ENCODE peak calls at places on chromosomes 1 and 21, in four cellular contexts. One of them, this sample, is unnamed.

GRCh38 chr1:209620484-209620879 is 31.7 kb downstream of the LAMB3 start:
- DNase-seq in IMR-90: peak
- DNase-seq in progenitor cell of endocrine pancreas: no peak
- DNase-seq in AG04450: no peak
- DNase-seq in this sample: no peak

GRCh38 chr21:45873866-45874265 is 107.7 kb upstream of the COL6A1 start:
- DNase-seq in AG04450: no peak
- DNase-seq in IMR-90: no peak
- DNase-seq in progenitor cell of endocrine pancreas: no peak
- DNase-seq in this sample: no peak

GRCh38 chr1:82225407-82226197 is 424.9 kb downstream of the ADGRL2 start:
- DNase-seq in IMR-90: no peak
- DNase-seq in AG04450: no peak
- DNase-seq in progenitor cell of endocrine pancreas: no peak
- DNase-seq in this sample: no peak

GRCh38 chr1:12173631-12174121 is 6.9 kb downstream of the TNFRSF1B start:
- DNase-seq in IMR-90: peak
- DNase-seq in progenitor cell of endocrine pancreas: no peak
- DNase-seq in AG04450: no peak
- DNase-seq in this sample: no peak

GRCh38 chr1:236760986-236761385 is 34.1 kb upstream of the MTR start:
- DNase-seq in IMR-90: no peak
- DNase-seq in AG04450: no peak
- DNase-seq in progenitor cell of endocrine pancreas: no peak
- DNase-seq in this sample: no peak

GRCh38 chr21:44283953-44284352 is 1.7 kb upstream of the AIRE start:
- DNase-seq in IMR-90: no peak
- DNase-seq in AG04450: no peak
- DNase-seq in progenitor cell of endocrine pancreas: no peak
- DNase-seq in this sample: no peak

GRCh38 chr1:35656148-35656862 is 15.0 kb upstream of the PSMB2 start:
- DNase-seq in progenitor cell of endocrine pancreas: no peak
- DNase-seq in IMR-90: peak
- DNase-seq in AG04450: no peak
- DNase-seq in this sample: no peak

GRCh38 chr1:8151647-8152046 is 125.5 kb upstream of the ERRFI1 start:
- DNase-seq in progenitor cell of endocrine pancreas: no peak
- DNase-seq in IMR-90: no peak
- DNase-seq in AG04450: no peak
- DNase-seq in this sample: no peak

GRCh38 chr1:164982545-164982944 is 374.0 kb downstream of the LMX1A start:
- DNase-seq in progenitor cell of endocrine pancreas: no peak
- DNase-seq in IMR-90: no peak
- DNase-seq in AG04450: no peak
- DNase-seq in this sample: no peak

GRCh38 chr1:109395602-109396512 is 1.9 kb downstream of the SORT1 start:
- DNase-seq in progenitor cell of endocrine pancreas: no peak
- DNase-seq in AG04450: peak
- DNase-seq in IMR-90: peak
- DNase-seq in this sample: no peak

GRCh38 chr1:174217787-174218574 is 58.7 kb downstream of the RABGAP1L start:
- DNase-seq in IMR-90: peak
- DNase-seq in progenitor cell of endocrine pancreas: no peak
- DNase-seq in AG04450: no peak
- DNase-seq in this sample: no peak

GRCh38 chr1:1431845-1432565 is 3.5 kb upstream of the VWA1 start:
- DNase-seq in progenitor cell of endocrine pancreas: no peak
- DNase-seq in IMR-90: no peak
- DNase-seq in AG04450: no peak
- DNase-seq in this sample: no peak

GRCh38 chr1:200258447-200259375 is 151.1 kb downstream of the ZNF281 start:
- DNase-seq in IMR-90: peak
- DNase-seq in AG04450: no peak
- DNase-seq in progenitor cell of endocrine pancreas: no peak
- DNase-seq in this sample: no peak
- TF ChIP-seq CTCF in IMR-90: peak
- TF ChIP-seq CTCF in AG04450: peak
- TF ChIP-seq CTCF in progenitor cell of endocrine pancreas: peak
- TF ChIP-seq CTCF in this sample: peak

DNA sequence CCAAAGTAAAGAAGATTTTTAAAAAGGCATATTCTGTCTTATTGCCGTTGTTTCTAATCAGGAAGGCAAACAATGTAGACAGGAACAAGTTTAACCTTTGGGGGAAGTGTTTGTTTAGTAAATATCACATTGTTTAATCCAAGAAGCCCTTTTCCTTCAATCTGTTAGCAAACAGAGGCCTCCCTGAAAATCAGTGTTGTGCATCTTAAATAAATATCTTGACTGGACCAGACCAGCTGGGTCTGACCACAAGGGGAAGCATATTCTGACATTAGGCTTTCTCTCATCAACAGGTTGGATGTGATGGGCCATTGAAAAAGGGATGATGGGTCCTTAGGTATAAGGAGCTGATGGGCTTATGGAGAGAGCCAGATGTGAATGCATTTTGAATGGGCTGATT is 81.8 kb upstream of the SGIP1 start:
- DNase-seq in progenitor cell of endocrine pancreas: no peak
- DNase-seq in IMR-90: no peak
- DNase-seq in AG04450: no peak
- DNase-seq in this sample: no peak
- TF ChIP-seq CTCF in progenitor cell of endocrine pancreas: peak
- TF ChIP-seq CTCF in IMR-90: no peak
- TF ChIP-seq CTCF in AG04450: peak
- TF ChIP-seq CTCF in this sample: no peak

GRCh38 chr1:25484096-25484495 is 53.4 kb downstream of the MACO1 start:
- DNase-seq in AG04450: no peak
- DNase-seq in progenitor cell of endocrine pancreas: no peak
- DNase-seq in IMR-90: no peak
- DNase-seq in this sample: no peak

GRCh38 chr1:25485536-25486235 is 55.0 kb downstream of the MACO1 start:
- DNase-seq in AG04450: no peak
- DNase-seq in progenitor cell of endocrine pancreas: no peak
- DNase-seq in IMR-90: no peak
- DNase-seq in this sample: no peak

GRCh38 chr1:25484533-25484932 is 53.8 kb downstream of the MACO1 start:
- DNase-seq in progenitor cell of endocrine pancreas: no peak
- DNase-seq in AG04450: no peak
- DNase-seq in IMR-90: no peak
- DNase-seq in this sample: no peak

GRCh38 chr1:25487628-25488027 is 55.8 kb upstream of the LDLRAP1 start:
- DNase-seq in progenitor cell of endocrine pancreas: no peak
- DNase-seq in AG04450: no peak
- DNase-seq in IMR-90: no peak
- DNase-seq in this sample: no peak

DNA sequence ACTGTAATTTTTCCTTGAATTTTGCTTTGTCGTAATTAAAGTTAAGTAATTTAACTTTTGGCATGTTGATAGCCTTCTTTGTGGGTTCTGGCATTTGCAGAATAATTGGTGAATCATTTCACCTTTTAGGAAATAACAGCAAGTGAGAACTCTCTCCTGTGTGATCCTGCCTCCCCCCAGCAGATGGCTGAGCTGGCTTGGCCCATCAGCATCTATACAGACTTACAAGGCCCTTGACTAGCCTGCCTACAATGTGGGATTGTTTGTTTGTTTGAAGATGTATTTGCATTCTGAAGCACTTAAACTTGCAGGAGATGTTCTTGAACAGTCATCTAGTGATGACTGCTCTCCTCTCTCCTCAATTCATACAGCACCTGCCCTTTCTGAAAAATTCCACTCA is 55.9 kb downstream of the MACO1 start:
- DNase-seq in AG04450: no peak
- DNase-seq in IMR-90: peak
- DNase-seq in progenitor cell of endocrine pancreas: no peak
- DNase-seq in this sample: no peak
- TF ChIP-seq CTCF in AG04450: peak
- TF ChIP-seq CTCF in IMR-90: peak
- TF ChIP-seq CTCF in progenitor cell of endocrine pancreas: peak
- TF ChIP-seq CTCF in this sample: no peak

DNA sequence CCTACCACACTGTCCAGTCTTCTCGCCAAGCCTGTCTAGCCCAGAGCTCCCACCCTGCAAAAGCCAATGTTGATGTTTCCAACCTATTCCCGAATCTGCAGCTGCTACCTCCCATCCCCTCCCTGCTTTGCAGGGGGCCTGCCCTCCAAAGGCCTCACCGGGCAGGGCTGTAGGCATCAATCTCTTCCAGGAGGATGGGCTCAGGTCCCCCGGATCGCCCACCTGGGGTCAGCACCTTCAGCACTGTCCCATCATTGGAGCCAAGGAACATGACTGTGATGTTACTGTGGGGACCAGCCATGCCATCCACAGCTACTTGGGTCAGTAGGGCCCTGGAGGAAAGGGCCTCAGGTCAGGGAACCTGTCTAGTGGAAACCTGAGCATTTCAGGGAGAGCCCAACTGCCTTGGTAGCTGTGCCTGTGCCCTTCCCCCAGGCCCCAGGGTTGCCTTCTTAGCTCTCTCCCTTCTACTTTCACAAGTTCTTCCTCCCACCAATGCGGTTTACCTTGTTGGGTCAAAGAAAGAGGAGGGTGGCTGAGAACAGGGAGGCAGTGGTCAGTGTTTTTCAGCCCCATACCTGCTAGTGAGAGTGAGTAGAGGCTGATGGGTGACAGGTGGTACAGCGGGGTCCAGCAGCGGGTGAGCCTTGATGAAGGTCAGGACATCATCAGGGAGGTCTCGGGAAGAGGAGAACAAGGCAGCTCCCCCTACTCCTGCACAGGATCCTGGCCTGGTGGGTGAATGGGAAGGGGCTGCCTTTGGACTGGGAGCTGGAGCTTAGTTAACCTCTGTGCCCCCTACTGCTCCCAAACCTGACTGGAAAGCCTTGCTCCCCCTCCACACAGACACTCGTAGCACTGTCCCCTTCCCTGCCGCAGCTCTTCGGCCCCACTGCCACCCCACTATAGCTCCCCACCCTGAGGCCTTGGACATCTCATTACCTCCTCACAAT is 10.7 kb downstream of the SEMA6C start:
- DNase-seq in progenitor cell of endocrine pancreas: no peak
- DNase-seq in AG04450: no peak
- DNase-seq in IMR-90: no peak
- DNase-seq in this sample: no peak
- TF ChIP-seq CTCF in progenitor cell of endocrine pancreas: peak
- TF ChIP-seq CTCF in AG04450: no peak
- TF ChIP-seq CTCF in IMR-90: no peak
- TF ChIP-seq CTCF in this sample: no peak

GRCh38 chr1:38990746-38991637 is at the start of gene AKIRIN1:
- DNase-seq in IMR-90: peak
- DNase-seq in progenitor cell of endocrine pancreas: peak
- DNase-seq in AG04450: peak
- DNase-seq in this sample: peak
- TF ChIP-seq CTCF in IMR-90: no peak
- TF ChIP-seq CTCF in progenitor cell of endocrine pancreas: no peak
- TF ChIP-seq CTCF in AG04450: no peak
- TF ChIP-seq CTCF in this sample: peak

This sample was measured in mesothelial cell of epicardium.